ENCODE peak calls at places on chromosome 1, in six cellular contexts. Y is mammary epithelial cell, X is Calu3, U is RWPE1, O is neural crest cell, Z is HFFc6. R is an unnamed sample.

GRCh38 chr1:198577444-198577843 is 37.0 kb upstream of the ATP6V1G3 start:
- DNase-seq in Y (peak), X (no peak), U (peak), O (no peak), Z (peak), R (peak)

GRCh38 chr1:209850342-209850979 is 22.7 kb downstream of the UTP25 start:
- DNase-seq in Y (peak), X (peak), U (peak), O (peak), Z (peak), R (no peak)

GRCh38 chr1:15833069-15833679 is 14.3 kb upstream of the SPEN start:
- DNase-seq in Y (peak), X (peak), U (peak), O (no peak), Z (peak), R (no peak)

GRCh38 chr1:53685272-53686051 is 53.5 kb downstream of the GLIS1 start:
- DNase-seq in Y (no peak), X (peak), U (no peak), O (no peak), Z (peak), R (no peak)

GRCh38 chr1:15680614-15681345 is 3.3 kb upstream of the PLEKHM2 start:
- DNase-seq in Y (peak), X (no peak), U (peak), O (no peak), Z (peak), R (peak)

GRCh38 chr1:58047265-58047858 is 499.2 kb downstream of the OMA1 start:
- DNase-seq in Y (no peak), X (peak), U (peak), O (peak), Z (no peak), R (no peak)

GRCh38 chr1:2267051-2267830 is 39.1 kb downstream of the SKI start:
- DNase-seq in Y (no peak), X (no peak), U (no peak), O (no peak), Z (no peak), R (no peak)

GRCh38 chr1:65423884-65424655 is 3.6 kb downstream of the LEPR start:
- DNase-seq in Y (peak), X (no peak), U (peak), O (no peak), Z (peak), R (no peak)

GRCh38 chr1:11350265-11350664 is 77.3 kb downstream of the UBIAD1 start:
- DNase-seq in Y (no peak), X (no peak), U (no peak), O (no peak), Z (no peak), R (no peak)

GRCh38 chr1:196214866-196215265 is 393.4 kb downstream of the KCNT2 start:
- DNase-seq in Y (no peak), X (no peak), U (no peak), O (no peak), Z (peak), R (no peak)

GRCh38 chr1:233453433-233454200 is 126.1 kb downstream of the MAP3K21 start:
- DNase-seq in Y (no peak), X (no peak), U (no peak), O (no peak), Z (no peak), R (no peak)

GRCh38 chr1:218501073-218501612 is 156.0 kb downstream of the TGFB2 start:
- DNase-seq in Y (no peak), X (no peak), U (no peak), O (no peak), Z (no peak), R (no peak)

GRCh38 chr1:29324771-29325351 is 88.5 kb downstream of the PTPRU start:
- DNase-seq in Y (no peak), X (no peak), U (peak), O (peak), Z (no peak), R (no peak)

GRCh38 chr1:167518331-167518700 is at the start of gene CD247:
- DNase-seq in Y (no peak), X (no peak), U (no peak), O (no peak), Z (no peak), R (no peak)

GRCh38 chr1:229129306-229130027 is 141.4 kb upstream of the RAB4A start:
- DNase-seq in Y (no peak), X (no peak), U (no peak), O (no peak), Z (no peak), R (no peak)

GRCh38 chr1:1684031-1684681 is 8.4 kb downstream of the SLC35E2B start:
- DNase-seq in Y (no peak), X (no peak), U (no peak), O (no peak), Z (no peak), R (no peak)

GRCh38 chr1:246930830-246931548 is 759 bp downstream of the AHCTF1 start:
- DNase-seq in Y (peak), X (peak), U (peak), O (peak), Z (peak), R (peak)

GRCh38 chr1:99648107-99648506 is 2.2 kb downstream of the PALMD start:
- DNase-seq in Y (peak), X (peak), U (no peak), O (no peak), Z (no peak), R (no peak)
- TF ChIP-seq CTCF in Y (peak), X (no peak), U (peak), O (peak), Z (peak), R (no peak)

GRCh38 chr1:240967070-240967724 is 355.2 kb upstream of the GREM2 start:
- DNase-seq in Y (no peak), X (no peak), U (peak), O (no peak), Z (peak), R (no peak)
- TF ChIP-seq CTCF in Y (no peak), X (peak), U (no peak), O (peak), Z (peak), R (peak)

DNA sequence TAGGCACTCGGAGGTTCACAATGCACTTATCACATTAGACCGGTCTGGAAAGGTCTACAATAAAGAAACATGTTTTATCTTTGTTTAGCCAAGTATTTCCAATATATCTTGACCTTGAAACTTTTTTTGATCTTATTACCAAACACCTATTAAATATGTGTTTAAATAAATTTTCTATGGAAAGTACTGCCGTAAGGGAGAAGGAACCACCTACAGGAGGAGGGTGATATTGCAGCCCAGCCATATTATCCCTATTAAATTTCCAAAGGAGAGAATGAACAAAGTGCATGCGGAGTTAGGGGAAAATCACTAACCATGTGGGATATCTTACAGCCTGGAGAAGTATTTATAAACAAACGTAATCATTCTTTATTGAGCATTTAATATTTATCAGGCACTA is 14.5 kb downstream of the BRINP2 start:
- DNase-seq in Y (no peak), X (peak), U (no peak), O (no peak), Z (peak), R (no peak)
- TF ChIP-seq CTCF in Y (peak), X (peak), U (no peak), O (peak), Z (peak), R (peak)

DNA sequence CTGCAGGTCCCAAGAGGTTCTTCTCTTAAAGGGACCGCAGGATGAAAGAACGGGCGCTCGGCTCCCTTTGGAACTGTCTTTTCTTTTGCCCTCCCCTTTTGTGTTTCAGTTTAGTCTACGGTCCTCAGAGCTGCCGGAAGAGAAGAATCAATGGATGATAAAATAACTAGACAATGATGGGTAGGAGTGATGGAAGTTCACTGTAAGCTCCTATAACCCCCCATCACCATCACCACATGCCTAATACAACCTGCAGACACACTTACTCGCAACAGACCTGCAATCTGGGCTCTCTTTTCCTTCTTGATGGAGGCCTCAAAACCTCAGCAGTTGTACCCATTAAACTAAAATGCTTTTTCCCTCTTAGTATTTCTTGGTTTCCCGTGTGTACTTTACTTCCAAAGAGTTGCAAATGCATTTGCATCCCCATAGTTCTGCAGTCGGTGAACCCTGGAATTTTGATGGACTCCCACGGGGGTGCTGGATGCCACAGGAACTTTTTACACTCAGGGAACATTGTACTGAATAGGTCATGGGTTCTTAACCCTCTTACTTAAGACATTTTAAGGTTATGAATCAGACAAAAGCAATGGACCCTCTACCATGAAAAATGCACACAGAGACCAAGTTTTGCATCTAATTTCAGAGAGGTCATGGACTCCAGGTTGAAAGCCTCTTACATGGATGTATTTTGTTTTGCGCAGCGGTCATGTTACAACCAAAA is 633 bp upstream of the RFX5 start:
- DNase-seq in Y (no peak), X (no peak), U (no peak), O (no peak), Z (no peak), R (no peak)
- TF ChIP-seq CTCF in Y (no peak), X (no peak), U (no peak), O (no peak), Z (no peak), R (no peak)

DNA sequence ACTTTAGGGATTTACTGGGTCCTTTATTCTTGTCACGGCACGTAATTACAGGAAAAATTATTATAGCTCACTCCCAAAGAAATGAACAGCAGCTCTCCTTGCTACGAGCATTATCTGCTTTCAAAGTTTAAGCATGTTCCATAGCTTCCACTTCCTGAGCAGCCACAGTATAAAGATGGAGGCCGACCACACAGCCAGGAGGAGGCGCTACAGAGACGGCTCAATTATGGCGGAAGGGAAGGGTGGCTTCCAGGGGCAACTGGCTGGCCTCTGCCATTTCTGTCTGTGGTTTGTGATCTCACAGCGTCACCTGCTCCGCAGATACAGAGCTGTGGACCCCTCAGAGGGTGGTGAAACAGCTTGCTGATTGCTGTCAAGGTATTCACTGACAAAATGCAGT is 212.3 kb upstream of the GREM2 start:
- DNase-seq in Y (no peak), X (no peak), U (no peak), O (no peak), Z (no peak), R (no peak)
- TF ChIP-seq CTCF in Y (no peak), X (no peak), U (no peak), O (no peak), Z (peak), R (no peak)

DNA sequence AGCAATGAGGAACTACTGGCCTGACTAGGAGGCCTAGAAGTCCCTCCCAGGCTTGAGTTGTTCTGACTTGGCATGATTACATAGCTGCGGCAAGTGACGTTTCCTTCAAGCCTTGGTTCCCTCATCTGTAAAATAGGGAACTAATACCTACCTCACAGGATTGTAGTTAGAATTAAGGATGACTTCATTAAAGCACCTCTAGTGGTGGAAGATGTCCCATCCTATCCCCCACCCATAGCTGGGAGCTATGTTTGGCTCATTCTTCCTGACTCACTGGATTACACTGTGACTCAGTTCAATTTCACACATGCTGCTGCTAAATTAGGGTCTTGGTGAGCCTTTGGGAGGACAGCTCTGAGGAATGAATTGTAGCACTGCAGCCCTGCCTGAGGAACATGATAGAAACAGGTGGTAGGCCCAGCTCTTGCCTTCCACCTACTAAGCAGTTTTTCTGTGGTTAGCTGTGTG is 6.0 kb upstream of the SHISA4 start:
- DNase-seq in Y (peak), X (no peak), U (peak), O (no peak), Z (peak), R (no peak)
- TF ChIP-seq CTCF in Y (peak), X (no peak), U (no peak), O (no peak), Z (peak), R (no peak)